ENCODE peak calls at places on chromosomes 1 and 21, in four cellular contexts. U is stomach, R is thoracic aorta, J is GM12865. L is an unnamed sample.

GRCh38 chr21:32007461-32007860 is 134.6 kb downstream of the HUNK start:
- DNase-seq in U (no peak), J (no peak), R (no peak), L (no peak)

GRCh38 chr21:40386301-40386911 is 460.6 kb downstream of the DSCAM start:
- DNase-seq in U (peak), R (no peak), J (peak), L (no peak)

GRCh38 chr1:40824591-40825429 is 37.4 kb downstream of the CITED4 start:
- DNase-seq in R (no peak), J (no peak), U (no peak), L (no peak)

GRCh38 chr1:24315391-24315790 is 3.8 kb upstream of the GRHL3 start:
- DNase-seq in U (no peak), J (no peak), R (no peak), L (no peak)

GRCh38 chr1:28104866-28105467 is 16.6 kb upstream of the EYA3 start:
- DNase-seq in U (peak), R (no peak), J (no peak), L (peak)

GRCh38 chr1:185934476-185935189 is 200.4 kb downstream of the HMCN1 start:
- DNase-seq in U (no peak), J (no peak), R (no peak), L (no peak)

GRCh38 chr1:92577251-92577895 is 90.6 kb upstream of the GFI1 start:
- DNase-seq in R (no peak), J (no peak), U (no peak), L (no peak)

GRCh38 chr1:154198756-154199562 is 7.1 kb upstream of the TPM3 start:
- DNase-seq in U (no peak), J (peak), R (peak), L (peak)

GRCh38 chr1:160797861-160798273 is 1.9 kb downstream of the LY9 start:
- DNase-seq in J (peak), R (no peak), U (peak), L (no peak)

GRCh38 chr1:219771039-219771438 is 157.3 kb downstream of the SLC30A10 start:
- DNase-seq in J (no peak), R (no peak), U (no peak), L (peak)

GRCh38 chr1:30810416-30811105 is 53.0 kb upstream of the LAPTM5 start:
- DNase-seq in J (no peak), R (no peak), U (no peak), L (no peak)

GRCh38 chr21:18318156-18318555 is 73.5 kb downstream of the CHODL start:
- DNase-seq in R (no peak), U (no peak), J (no peak), L (no peak)

GRCh38 chr1:181104042-181104789 is 15.7 kb downstream of the IER5 start:
- DNase-seq in U (no peak), R (no peak), J (peak), L (no peak)

GRCh38 chr1:23588749-23589505 is 29.6 kb upstream of the ID3 start:
- DNase-seq in R (no peak), J (no peak), U (no peak), L (no peak)

GRCh38 chr1:29519733-29520132 is 283.4 kb downstream of the PTPRU start:
- DNase-seq in R (no peak), J (no peak), U (peak), L (no peak)

GRCh38 chr1:41394918-41395598 is 33.8 kb downstream of the FOXO6 start:
- DNase-seq in R (no peak), J (no peak), U (no peak), L (no peak)

GRCh38 chr1:156167536-156167935 is 14.2 kb downstream of the SEMA4A start:
- DNase-seq in R (no peak), J (no peak), U (no peak), L (no peak)

DNA sequence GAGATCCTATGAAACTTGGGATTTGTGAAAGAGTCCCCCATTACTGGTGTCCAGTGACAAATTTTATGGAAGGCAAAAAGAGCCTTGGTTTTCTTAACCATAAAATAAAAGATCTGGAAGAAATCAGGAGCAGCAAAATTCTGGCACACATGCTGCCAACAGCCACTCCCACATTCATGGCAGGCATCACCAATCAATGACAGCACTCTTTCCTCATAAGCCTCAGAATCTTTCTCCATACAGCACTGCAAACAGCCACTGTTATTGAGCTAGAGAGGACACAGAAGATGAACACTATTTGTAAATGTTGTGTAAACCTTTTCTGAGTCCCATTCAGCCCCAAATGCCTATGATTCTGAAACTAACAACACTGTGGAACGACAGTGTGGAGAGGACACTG is 162.2 kb downstream of the RRAGC start:
- DNase-seq in R (no peak), J (no peak), U (no peak), L (no peak)
- TF ChIP-seq CTCF in R (no peak), J (no peak), U (no peak), L (no peak)

GRCh38 chr21:34526236-34526617 is 14.2 kb upstream of the KCNE1 start:
- DNase-seq in U (no peak), J (no peak), R (no peak), L (no peak)
- TF ChIP-seq CTCF in U (no peak), J (no peak), R (no peak), L (no peak)

GRCh38 chr1:14538335-14538734 is 60.1 kb upstream of the KAZN start:
- DNase-seq in J (no peak), U (no peak), R (no peak), L (no peak)
- TF ChIP-seq CTCF in J (peak), U (no peak), R (no peak), L (no peak)

DNA sequence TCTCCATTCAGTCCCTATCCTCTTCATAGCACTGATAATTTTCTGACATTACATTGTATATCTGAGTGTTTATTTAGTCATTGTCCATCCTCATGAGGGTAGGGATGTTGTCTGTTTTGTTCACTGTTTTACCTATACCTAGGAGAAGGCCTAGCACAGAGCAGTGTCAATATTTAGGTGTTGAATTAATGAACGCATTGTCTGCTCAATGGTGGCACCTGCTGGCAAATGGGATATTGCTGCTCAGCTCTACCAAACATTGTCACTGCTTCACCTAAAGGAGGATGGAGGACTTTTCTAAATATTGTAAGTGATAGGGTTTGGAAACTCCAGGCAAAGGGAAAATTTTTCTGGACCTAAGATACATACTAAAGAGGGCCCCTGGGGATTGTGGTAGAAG is 243.9 kb downstream of the RRAGC start:
- DNase-seq in J (peak), R (no peak), U (no peak), L (no peak)
- TF ChIP-seq CTCF in J (peak), R (no peak), U (no peak), L (no peak)

GRCh38 chr21:38793060-38793459 is 12.7 kb upstream of the ETS2 start:
- DNase-seq in J (no peak), R (no peak), U (no peak), L (no peak)
- TF ChIP-seq CTCF in J (no peak), R (no peak), U (no peak), L (no peak)

GRCh38 chr1:245860681-245861552 is 646.2 kb downstream of the SMYD3 start:
- DNase-seq in J (no peak), R (no peak), U (no peak), L (no peak)
- TF ChIP-seq CTCF in J (no peak), R (no peak), U (no peak), L (no peak)

DNA sequence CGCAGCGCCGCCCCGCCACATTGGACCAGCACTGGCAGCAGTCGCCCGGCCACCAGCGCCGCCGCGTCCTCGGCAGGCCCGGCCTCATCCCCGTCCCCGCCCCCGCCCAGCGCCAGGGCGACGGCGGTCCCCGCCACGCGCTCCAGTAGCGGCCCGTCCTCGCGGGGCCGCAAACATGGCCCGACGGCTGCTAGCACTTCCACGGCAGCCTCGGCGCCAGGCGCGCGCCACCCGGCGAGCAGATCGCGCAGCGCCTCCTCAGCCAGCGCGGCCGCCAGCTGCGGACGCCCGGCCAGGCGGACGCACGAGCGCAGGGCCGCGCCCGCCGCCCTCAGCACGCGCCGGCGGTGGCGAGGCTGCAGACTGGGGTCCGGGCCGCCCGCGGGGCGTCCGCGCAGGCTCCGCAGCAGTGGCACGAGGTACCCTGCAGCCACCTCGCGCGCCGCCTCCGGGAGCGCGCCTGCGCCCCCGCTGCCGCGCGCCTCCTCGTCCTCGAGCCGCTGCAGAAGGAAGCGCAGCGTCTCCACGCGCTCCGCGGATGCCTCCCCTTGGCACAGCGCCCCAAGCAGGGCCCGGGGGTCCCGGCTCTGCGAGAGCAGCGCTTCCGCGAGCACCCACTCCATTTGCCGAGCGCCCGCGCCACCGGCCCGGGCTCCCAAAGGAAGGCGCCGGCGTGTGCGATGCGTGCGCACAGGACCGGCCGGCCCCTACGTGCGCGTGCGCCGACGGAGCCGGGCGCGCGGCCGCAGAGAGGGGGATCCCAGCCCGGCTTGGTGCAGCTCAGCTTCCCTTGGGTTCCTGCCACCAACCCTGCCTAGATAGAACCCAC is at the start of gene TARBP1:
- DNase-seq in J (peak), R (no peak), U (peak), L (peak)
- TF ChIP-seq CTCF in J (peak), R (no peak), U (peak), L (no peak)

DNA sequence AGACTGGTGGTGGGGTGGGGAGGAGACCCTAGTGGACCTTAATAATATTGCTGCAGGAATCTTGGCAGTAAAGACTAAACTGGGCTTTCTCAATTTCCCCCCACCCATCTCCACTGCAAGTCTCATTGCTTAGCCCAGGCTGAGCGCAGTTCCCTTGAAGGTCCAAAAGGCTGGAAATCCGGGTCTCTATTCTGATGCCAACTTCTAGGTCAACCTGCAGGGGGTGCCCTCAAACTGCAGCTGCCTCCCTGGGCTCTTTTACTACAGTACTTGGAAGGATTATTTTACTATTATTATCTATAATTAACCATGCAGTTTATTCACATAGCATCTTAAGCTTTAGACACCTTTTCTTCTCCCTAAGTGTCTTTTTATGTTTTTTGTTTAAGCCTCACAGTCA is 85.4 kb upstream of the WARS2 start:
- DNase-seq in U (no peak), J (no peak), R (no peak), L (no peak)
- TF ChIP-seq CTCF in U (no peak), J (peak), R (no peak), L (no peak)

DNA sequence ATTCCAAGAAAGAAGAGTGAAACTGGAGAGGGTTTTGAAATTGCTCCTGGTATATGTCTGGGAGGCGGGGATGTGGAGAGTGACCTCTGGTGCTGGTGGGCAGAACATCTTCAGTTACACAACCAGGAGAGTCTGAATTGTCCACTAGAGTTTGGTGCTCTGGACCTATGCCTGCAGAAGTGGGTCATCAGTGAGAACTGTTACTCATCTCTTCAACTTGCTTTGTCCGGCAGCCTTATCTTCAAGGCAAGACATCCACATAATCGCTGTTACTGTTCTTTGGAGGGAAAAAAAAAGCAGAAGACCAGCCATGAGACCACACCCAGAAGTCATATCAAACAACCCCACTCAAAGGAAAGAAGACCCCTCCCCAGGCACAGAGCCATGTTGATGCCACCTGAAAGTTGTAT is 14.9 kb downstream of the SH2D1B start:
- DNase-seq in R (no peak), U (no peak), J (no peak), L (no peak)
- TF ChIP-seq CTCF in R (no peak), U (no peak), J (no peak), L (no peak)

DNA sequence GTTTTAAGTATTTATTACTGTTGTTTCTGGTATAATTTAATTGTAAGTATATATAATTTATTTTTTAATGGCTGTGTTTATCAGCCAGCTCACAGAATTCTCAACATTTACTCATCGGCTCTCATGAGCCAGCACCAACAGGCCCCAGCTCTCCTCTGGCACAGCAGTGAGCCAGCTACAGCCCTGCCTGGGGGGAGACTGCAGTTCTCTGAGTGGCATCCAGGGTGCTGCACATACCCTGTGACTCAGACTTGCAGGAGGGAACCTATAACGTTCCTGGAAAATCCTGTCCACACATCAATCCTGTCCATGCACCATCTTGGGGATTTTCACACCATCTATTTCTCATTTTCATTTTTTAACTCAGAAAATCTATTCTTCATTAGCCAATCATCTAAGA is 36.5 kb downstream of the FHAD1 start:
- DNase-seq in U (no peak), R (no peak), J (no peak), L (no peak)
- TF ChIP-seq CTCF in U (no peak), R (peak), J (no peak), L (no peak)